ENCODE peak calls at places on chromosomes 5 and 9, in ten cellular contexts. A is body of pancreas, F is GM06990, J is endodermal cell, Q is DND-41, Z is mucosa of descending colon, H is astrocyte, S is PC-3, N is OCI-LY7, C is stomach. T is an unnamed sample.

GRCh38 chr5:10489810-10490426 is 48.2 kb downstream of the ROPN1L start:
- DNase-seq in S (peak; percentile 26), N (peak; percentile 52), J (no peak), C (no peak), F (no peak), Q (no peak), A (no peak), H (no peak), Z (no peak), T (peak; percentile 66)

GRCh38 chr9:127519301-127520166 is 68.2 kb downstream of the LRSAM1 start:
- DNase-seq in Z (no peak), A (peak; percentile 15), J (peak; percentile 69), S (peak; percentile 96), H (peak; percentile 98), N (no peak), F (no peak), C (no peak), Q (no peak), T (peak; percentile 55)

GRCh38 chr5:10595678-10596309 is 31.9 kb downstream of the ANKRD33B start:
- DNase-seq in F (no peak), J (no peak), H (peak; percentile 86), Z (peak; percentile 35), C (no peak), Q (peak; percentile 73), A (peak; percentile 28), S (peak; percentile 99), N (no peak), T (no peak)

GRCh38 chr9:114316605-114317230 is 6.2 kb upstream of the ORM1 start:
- DNase-seq in J (peak; percentile 35), F (no peak), S (no peak), H (peak; percentile 7), A (peak; percentile 7), N (no peak), Z (no peak), C (peak; percentile 18), Q (no peak), T (no peak)

GRCh38 chr9:90420211-90420610 is 222.4 kb downstream of the DIRAS2 start:
- DNase-seq in Q (no peak), S (no peak), N (no peak), A (no peak), F (no peak), J (no peak), C (no peak), Z (no peak), H (no peak), T (no peak)

GRCh38 chr9:107733530-107733907 is 243.9 kb upstream of the KLF4 start:
- DNase-seq in S (no peak), Z (no peak), N (no peak), F (no peak), H (no peak), A (peak; percentile 44), Q (no peak), C (peak; percentile 56), J (no peak), T (no peak)

GRCh38 chr9:131180454-131180853 is 55.1 kb downstream of the NUP214 start:
- DNase-seq in F (no peak), Z (no peak), C (no peak), N (no peak), A (no peak), S (no peak), H (peak; percentile 98), Q (no peak), J (no peak), T (no peak)

GRCh38 chr5:138824924-138825863 is 49.9 kb downstream of the LRRTM2 start:
- DNase-seq in A (no peak), H (no peak), Q (no peak), Z (no peak), N (peak; percentile 48), F (peak; percentile 6), C (no peak), S (no peak), J (no peak), T (peak; percentile 56)

GRCh38 chr5:172113036-172113435 is 75.0 kb downstream of the STK10 start:
- DNase-seq in J (no peak), H (peak; percentile 61), Q (peak; percentile 92), A (no peak), C (no peak), S (no peak), F (peak; percentile 56), Z (peak; percentile 63), N (peak; percentile 57), T (no peak)

GRCh38 chr5:180141068-180141660 is 67.8 kb downstream of the RASGEF1C start:
- DNase-seq in Z (no peak), A (no peak), C (no peak), N (no peak), H (no peak), J (no peak), S (no peak), Q (no peak), F (no peak), T (no peak)

DNA sequence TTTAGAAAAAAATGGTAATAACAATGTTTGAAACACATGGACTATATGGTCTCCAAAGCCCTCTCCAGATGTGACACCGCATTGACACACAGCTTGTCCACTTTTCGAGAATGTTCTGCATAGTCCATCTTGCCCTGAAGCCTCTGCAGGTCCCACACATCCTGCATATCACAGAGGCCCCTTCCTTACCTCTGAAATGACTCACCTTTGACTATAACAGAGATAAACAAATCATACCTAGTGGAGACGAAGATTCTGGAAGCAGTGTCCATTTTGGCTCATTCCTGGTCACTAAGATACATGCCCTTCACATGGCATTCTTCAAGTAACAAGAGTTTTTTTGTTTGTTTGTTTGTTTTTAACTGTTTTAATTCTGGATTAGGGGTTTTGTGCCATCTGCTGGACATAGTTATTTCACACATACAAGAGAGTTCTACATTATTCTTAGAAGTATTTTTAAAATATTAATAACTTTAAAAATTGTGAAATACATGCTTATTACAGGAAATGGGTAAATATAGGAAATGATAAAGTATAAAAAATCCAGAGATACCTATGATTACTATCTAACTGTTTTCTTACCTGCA is 5.1 kb downstream of the ARL14EPL start:
- DNase-seq in S (peak; percentile 42), Q (no peak), C (no peak), F (no peak), N (no peak), J (no peak), Z (no peak), H (no peak), A (no peak), T (no peak)
- TF ChIP-seq CTCF in S (peak; percentile 34), Q (no peak), C (no peak), F (peak; percentile 9), N (peak; percentile 71), J (peak; percentile 57), Z (no peak), H (no peak), A (no peak), T (peak; percentile 24)

GRCh38 chr9:34559616-34560546 is 29.6 kb downstream of the CNTFR start:
- DNase-seq in F (no peak), A (peak; percentile 44), J (no peak), H (peak; percentile 40), Z (peak; percentile 49), S (no peak), C (peak; percentile 59), N (no peak), Q (no peak), T (no peak)

GRCh38 chr9:34560574-34561229 is 28.8 kb downstream of the CNTFR start:
- DNase-seq in A (no peak), C (peak; percentile 64), S (no peak), H (no peak), N (no peak), F (no peak), Q (no peak), J (no peak), Z (peak; percentile 82), T (no peak)

GRCh38 chr9:34563262-34563661 is 26.3 kb downstream of the CNTFR start:
- DNase-seq in F (no peak), Z (no peak), Q (no peak), H (no peak), J (no peak), N (no peak), A (no peak), S (no peak), C (no peak), T (no peak)

GRCh38 chr9:34564617-34565016 is 24.9 kb downstream of the CNTFR start:
- DNase-seq in J (no peak), H (no peak), F (no peak), Q (no peak), Z (no peak), S (no peak), C (no peak), A (no peak), N (no peak), T (no peak)

GRCh38 chr9:34562136-34562745 is 27.3 kb downstream of the CNTFR start:
- DNase-seq in J (peak; percentile 83), H (no peak), F (no peak), C (no peak), S (peak; percentile 18), Q (peak; percentile 12), N (peak; percentile 18), Z (peak; percentile 53), A (no peak), T (no peak)
- TF ChIP-seq CTCF in J (peak; percentile 94), H (peak; percentile 33), F (peak; percentile 65), C (no peak), S (peak; percentile 69), Q (peak; percentile 68), N (peak; percentile 84), Z (peak; percentile 44), A (peak; percentile 31), T (peak; percentile 40)

GRCh38 chr9:27333241-27334052 is 36.5 kb upstream of the EQTN start:
- DNase-seq in Q (peak; percentile 35), S (peak; percentile 75), J (peak; percentile 90), C (peak; percentile 69), F (no peak), N (peak; percentile 66), A (peak; percentile 64), H (peak; percentile 42), Z (peak; percentile 66), T (peak; percentile 73)
- TF ChIP-seq CTCF in Q (peak; percentile 81), S (peak; percentile 72), J (peak; percentile 93), C (peak; percentile 68), F (peak; percentile 70), N (peak; percentile 90), A (peak; percentile 84), H (peak; percentile 97), Z (peak; percentile 85), T (peak; percentile 69)

GRCh38 chr5:65819905-65820240 is 97.9 kb downstream of the NLN start:
- DNase-seq in S (no peak), F (no peak), C (no peak), N (no peak), Q (no peak), A (no peak), H (no peak), J (no peak), Z (no peak), T (no peak)

GRCh38 chr5:65817936-65818335 is 95.9 kb downstream of the NLN start:
- DNase-seq in A (no peak), Q (no peak), C (no peak), F (no peak), Z (no peak), H (no peak), S (no peak), N (no peak), J (no peak), T (no peak)

GRCh38 chr5:65820373-65820772 is 98.4 kb downstream of the NLN start:
- DNase-seq in Q (no peak), F (no peak), C (no peak), S (no peak), J (no peak), Z (no peak), H (no peak), N (no peak), A (no peak), T (no peak)

GRCh38 chr5:65819215-65819904 is 97.4 kb downstream of the NLN start:
- DNase-seq in Z (no peak), Q (no peak), H (no peak), S (no peak), C (no peak), F (no peak), N (no peak), J (no peak), A (no peak), T (no peak)

GRCh38 chr5:65818592-65818991 is 96.6 kb downstream of the NLN start:
- DNase-seq in S (no peak), C (peak; percentile 57), F (no peak), Q (no peak), N (no peak), H (no peak), J (no peak), A (no peak), Z (peak; percentile 78), T (no peak)
- TF ChIP-seq CTCF in S (no peak), C (no peak), F (no peak), Q (no peak), N (no peak), H (no peak), J (no peak), A (no peak), Z (no peak), T (no peak)

T was measured in GM10248.